ENCODE peak calls at places on chromosomes 6 and 20, in four cellular contexts. One of them, this sample, is unnamed.

GRCh38 chr6:101126501-101126900 is 245.4 kb upstream of the ASCC3 start:
- DNase-seq in fibroblast of mammary gland: no peak
- DNase-seq in keratinocyte: no peak
- DNase-seq in A549: no peak
- DNase-seq in this sample: no peak

GRCh38 chr6:24872769-24873168 is 63.0 kb downstream of the RIPOR2 start:
- DNase-seq in A549: no peak
- DNase-seq in fibroblast of mammary gland: no peak
- DNase-seq in keratinocyte: no peak
- DNase-seq in this sample: no peak

GRCh38 chr6:7879043-7879442 is 31.5 kb downstream of the TXNDC5 start:
- DNase-seq in A549: no peak
- DNase-seq in keratinocyte: no peak
- DNase-seq in fibroblast of mammary gland: no peak
- DNase-seq in this sample: no peak

GRCh38 chr20:53654932-53655674 is 61.5 kb upstream of the ZNF217 start:
- DNase-seq in keratinocyte: no peak
- DNase-seq in fibroblast of mammary gland: no peak
- DNase-seq in A549: no peak
- DNase-seq in this sample: no peak

GRCh38 chr20:22807045-22807444 is 222.7 kb upstream of the FOXA2 start:
- DNase-seq in fibroblast of mammary gland: no peak
- DNase-seq in keratinocyte: no peak
- DNase-seq in A549: peak
- DNase-seq in this sample: no peak

GRCh38 chr6:75431379-75431778 is 62.2 kb downstream of the FILIP1 start:
- DNase-seq in keratinocyte: no peak
- DNase-seq in fibroblast of mammary gland: peak
- DNase-seq in A549: no peak
- DNase-seq in this sample: no peak

GRCh38 chr6:117346142-117346930 is 79.4 kb downstream of the ROS1 start:
- DNase-seq in fibroblast of mammary gland: peak
- DNase-seq in keratinocyte: no peak
- DNase-seq in A549: peak
- DNase-seq in this sample: no peak

GRCh38 chr6:56334937-56335336 is 87.6 kb upstream of the COL21A1 start:
- DNase-seq in fibroblast of mammary gland: peak
- DNase-seq in A549: no peak
- DNase-seq in keratinocyte: peak
- DNase-seq in this sample: no peak

GRCh38 chr20:25276533-25277050 is 28.7 kb downstream of the PYGB start:
- DNase-seq in A549: no peak
- DNase-seq in keratinocyte: no peak
- DNase-seq in fibroblast of mammary gland: no peak
- DNase-seq in this sample: no peak

GRCh38 chr6:16409531-16410441 is 171.4 kb downstream of the GMPR start:
- DNase-seq in fibroblast of mammary gland: peak
- DNase-seq in A549: peak
- DNase-seq in keratinocyte: peak
- DNase-seq in this sample: no peak

GRCh38 chr20:49620364-49621240 is 52.7 kb upstream of the PTGIS start:
- DNase-seq in A549: no peak
- DNase-seq in keratinocyte: no peak
- DNase-seq in fibroblast of mammary gland: no peak
- DNase-seq in this sample: no peak

GRCh38 chr20:24634855-24635254 is 165.4 kb downstream of the SYNDIG1 start:
- DNase-seq in A549: peak
- DNase-seq in keratinocyte: no peak
- DNase-seq in fibroblast of mammary gland: peak
- DNase-seq in this sample: peak

GRCh38 chr20:4509825-4510522 is 211.7 kb upstream of the PRND start:
- DNase-seq in fibroblast of mammary gland: peak
- DNase-seq in keratinocyte: no peak
- DNase-seq in A549: no peak
- DNase-seq in this sample: no peak

GRCh38 chr6:32459781-32460424 is 20.2 kb downstream of the HLA-DRA start:
- DNase-seq in A549: no peak
- DNase-seq in fibroblast of mammary gland: peak
- DNase-seq in keratinocyte: no peak
- DNase-seq in this sample: no peak
- H3K4me3 ChIP-seq in A549: peak
- H3K4me3 ChIP-seq in fibroblast of mammary gland: peak
- H3K4me3 ChIP-seq in keratinocyte: peak
- H3K4me3 ChIP-seq in this sample: peak

DNA sequence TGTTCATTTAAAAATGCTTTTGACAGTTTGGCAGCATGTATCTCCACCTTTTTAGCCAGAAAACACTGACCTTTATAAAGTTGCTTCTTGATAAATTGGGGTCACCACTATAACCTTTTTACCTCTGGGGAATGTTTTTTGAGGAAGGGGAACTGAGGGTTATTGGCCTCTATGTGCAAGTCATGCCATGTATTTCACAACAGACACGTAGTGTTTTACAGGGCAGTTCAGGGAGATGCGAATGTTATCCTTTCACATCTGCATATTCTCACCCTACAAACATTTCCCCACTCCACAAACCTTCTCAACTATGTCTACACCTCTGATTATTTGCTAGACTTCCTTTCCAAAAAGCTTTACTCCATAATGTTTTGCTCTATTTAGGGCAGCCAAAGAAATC is 17.0 kb upstream of the SLA2 start:
- DNase-seq in fibroblast of mammary gland: no peak
- DNase-seq in keratinocyte: no peak
- DNase-seq in A549: no peak
- DNase-seq in this sample: no peak
- H3K4me3 ChIP-seq in fibroblast of mammary gland: no peak
- H3K4me3 ChIP-seq in keratinocyte: no peak
- H3K4me3 ChIP-seq in A549: no peak
- H3K4me3 ChIP-seq in this sample: no peak

GRCh38 chr6:166168616-166169548 is 1.2 kb upstream of the TBXT start:
- DNase-seq in keratinocyte: no peak
- DNase-seq in A549: no peak
- DNase-seq in fibroblast of mammary gland: peak
- DNase-seq in this sample: no peak
- H3K4me3 ChIP-seq in keratinocyte: no peak
- H3K4me3 ChIP-seq in A549: peak
- H3K4me3 ChIP-seq in fibroblast of mammary gland: no peak
- H3K4me3 ChIP-seq in this sample: no peak

GRCh38 chr6:107715523-107716321 is 108.4 kb downstream of the SCML4 start:
- DNase-seq in A549: no peak
- DNase-seq in keratinocyte: no peak
- DNase-seq in fibroblast of mammary gland: no peak
- DNase-seq in this sample: no peak

GRCh38 chr6:107718341-107718740 is 105.8 kb downstream of the SCML4 start:
- DNase-seq in A549: no peak
- DNase-seq in keratinocyte: no peak
- DNase-seq in fibroblast of mammary gland: no peak
- DNase-seq in this sample: no peak

GRCh38 chr6:107717781-107718180 is 106.3 kb downstream of the SCML4 start:
- DNase-seq in A549: no peak
- DNase-seq in fibroblast of mammary gland: no peak
- DNase-seq in keratinocyte: no peak
- DNase-seq in this sample: no peak

GRCh38 chr6:107719160-107719559 is 105.0 kb downstream of the SCML4 start:
- DNase-seq in fibroblast of mammary gland: no peak
- DNase-seq in A549: no peak
- DNase-seq in keratinocyte: no peak
- DNase-seq in this sample: no peak

DNA sequence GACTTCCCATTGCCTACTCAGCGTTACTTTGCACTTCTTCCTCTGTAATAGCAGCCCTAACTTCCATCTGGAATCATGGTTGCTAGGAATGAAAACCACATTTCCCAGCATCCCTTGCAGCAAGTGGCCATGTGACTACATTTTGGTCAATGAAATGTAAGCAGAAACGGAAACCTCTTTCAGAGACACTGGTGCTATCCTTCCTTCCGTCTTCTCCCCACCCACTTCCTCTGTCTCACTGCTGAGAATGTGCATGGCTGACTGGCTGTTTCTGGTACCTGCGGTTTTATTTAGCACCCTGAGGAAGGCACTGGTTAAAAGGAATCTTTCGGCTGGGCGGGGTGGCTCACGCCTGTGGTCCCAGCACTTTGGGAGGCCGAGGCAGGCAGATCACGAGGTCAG is 107.4 kb downstream of the SCML4 start:
- DNase-seq in keratinocyte: no peak
- DNase-seq in A549: no peak
- DNase-seq in fibroblast of mammary gland: peak
- DNase-seq in this sample: no peak
- H3K4me3 ChIP-seq in keratinocyte: no peak
- H3K4me3 ChIP-seq in A549: no peak
- H3K4me3 ChIP-seq in fibroblast of mammary gland: no peak
- H3K4me3 ChIP-seq in this sample: no peak

GRCh38 chr20:62353289-62354030 is 13.7 kb downstream of the LAMA5 start:
- DNase-seq in keratinocyte: no peak
- DNase-seq in A549: no peak
- DNase-seq in fibroblast of mammary gland: no peak
- DNase-seq in this sample: no peak
- H3K4me3 ChIP-seq in keratinocyte: no peak
- H3K4me3 ChIP-seq in A549: peak
- H3K4me3 ChIP-seq in fibroblast of mammary gland: no peak
- H3K4me3 ChIP-seq in this sample: no peak

DNA sequence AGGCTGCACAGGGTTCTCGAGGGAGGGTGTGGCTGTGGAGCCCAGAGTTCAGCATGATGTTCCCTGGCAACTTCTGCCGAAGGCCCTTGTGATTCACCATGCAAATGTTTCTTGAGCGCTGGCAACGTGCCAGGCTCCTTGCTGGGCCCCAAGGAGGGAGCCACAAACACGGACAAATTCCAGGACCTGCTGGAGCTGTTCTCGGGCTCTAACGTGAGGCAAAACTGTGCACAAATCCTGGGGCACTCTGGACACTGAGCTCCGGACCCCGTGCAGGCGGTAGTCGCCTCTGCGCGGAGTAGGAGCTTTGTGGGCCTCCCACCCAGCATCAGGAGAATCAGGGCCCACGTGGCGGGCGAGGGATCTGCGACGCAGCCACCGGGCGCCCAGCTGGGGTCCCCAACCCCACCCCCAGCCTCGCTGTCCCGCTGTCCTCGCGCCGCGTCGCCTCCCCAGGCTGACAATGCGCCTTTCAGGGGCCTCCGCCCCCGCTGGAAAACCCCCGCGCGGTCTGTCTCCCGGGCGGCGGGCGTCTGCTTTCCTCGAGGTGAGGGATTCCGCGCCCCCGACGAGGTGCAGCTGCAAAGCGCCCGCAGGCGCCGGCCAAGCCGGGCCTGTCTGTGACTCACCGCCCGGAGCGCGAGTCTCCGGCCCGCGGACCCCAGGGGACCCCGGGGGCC is 31.7 kb upstream of the SCUBE3 start:
- DNase-seq in fibroblast of mammary gland: peak
- DNase-seq in keratinocyte: peak
- DNase-seq in A549: peak
- DNase-seq in this sample: peak
- H3K4me3 ChIP-seq in fibroblast of mammary gland: no peak
- H3K4me3 ChIP-seq in keratinocyte: peak
- H3K4me3 ChIP-seq in A549: peak
- H3K4me3 ChIP-seq in this sample: no peak

GRCh38 chr6:33728438-33728837 is 16.9 kb upstream of the UQCC2 start:
- DNase-seq in A549: no peak
- DNase-seq in keratinocyte: no peak
- DNase-seq in fibroblast of mammary gland: no peak
- DNase-seq in this sample: no peak

GRCh38 chr6:33725891-33726673 is 14.6 kb upstream of the UQCC2 start:
- DNase-seq in fibroblast of mammary gland: no peak
- DNase-seq in keratinocyte: no peak
- DNase-seq in A549: no peak
- DNase-seq in this sample: no peak

GRCh38 chr6:33727932-33728331 is 16.4 kb upstream of the UQCC2 start:
- DNase-seq in fibroblast of mammary gland: no peak
- DNase-seq in A549: no peak
- DNase-seq in keratinocyte: no peak
- DNase-seq in this sample: no peak

GRCh38 chr6:33726696-33727095 is 15.2 kb upstream of the UQCC2 start:
- DNase-seq in fibroblast of mammary gland: no peak
- DNase-seq in A549: no peak
- DNase-seq in keratinocyte: no peak
- DNase-seq in this sample: no peak

DNA sequence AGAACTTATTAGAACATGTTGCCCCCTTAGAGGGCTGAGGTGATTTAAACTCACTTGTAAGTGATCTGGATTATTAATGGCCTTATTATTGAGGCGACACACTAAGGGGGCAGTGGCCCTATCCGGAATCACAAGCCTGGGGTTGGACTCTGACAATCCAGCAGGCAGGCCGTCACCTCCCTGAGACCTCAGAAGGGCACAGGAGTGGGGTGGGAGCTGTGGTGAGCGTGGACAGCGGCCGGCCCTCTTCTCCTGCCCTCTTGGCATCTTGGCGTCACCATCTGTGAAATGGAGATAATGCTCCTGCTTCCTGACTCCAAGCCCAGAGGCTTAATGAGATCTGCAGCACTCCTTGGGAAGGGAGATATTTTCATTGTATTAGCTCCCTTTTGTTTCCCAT is 15.6 kb upstream of the UQCC2 start:
- DNase-seq in fibroblast of mammary gland: no peak
- DNase-seq in keratinocyte: no peak
- DNase-seq in A549: no peak
- DNase-seq in this sample: no peak
- H3K4me3 ChIP-seq in fibroblast of mammary gland: no peak
- H3K4me3 ChIP-seq in keratinocyte: no peak
- H3K4me3 ChIP-seq in A549: no peak
- H3K4me3 ChIP-seq in this sample: no peak

This sample was measured in BJ.